ENCODE peak calls at places on chromosomes 12 and 14, in eight cellular contexts. One of them, this sample, is unnamed.
A peak's percentile ranks its signal among the peaks of the same experiment; 100 is the strongest.

GRCh38 chr12:123934016-123934620 is 38.5 kb downstream of the CCDC92 start:
- DNase-seq in endothelial cell of umbilical vein: no peak
- DNase-seq in NCI-H526 treated with DMSO at 0.1 percent for 48 hours: no peak
- DNase-seq in HEK293T: no peak
- DNase-seq in astrocyte: no peak
- DNase-seq in A673: no peak
- DNase-seq in stimulated activated CD8-positive, alpha-beta memory T cell treated with anti-CD3 and anti-CD28 coated beads, Interleukin-12 subunit alpha, Interleukin-12 subunit beta, amount 100 ng/mL, for 1 hour: no peak
- DNase-seq in NCI-H2171 treated with DMSO at 0.1 percent for 48 hours: no peak
- DNase-seq in this sample: peak; percentile 52

GRCh38 chr12:59858508-59858907 is 262.7 kb downstream of the SLC16A7 start:
- DNase-seq in endothelial cell of umbilical vein: peak; percentile 57
- DNase-seq in NCI-H526 treated with DMSO at 0.1 percent for 48 hours: no peak
- DNase-seq in HEK293T: no peak
- DNase-seq in astrocyte: no peak
- DNase-seq in A673: no peak
- DNase-seq in stimulated activated CD8-positive, alpha-beta memory T cell treated with anti-CD3 and anti-CD28 coated beads, Interleukin-12 subunit alpha, Interleukin-12 subunit beta, amount 100 ng/mL, for 1 hour: no peak
- DNase-seq in NCI-H2171 treated with DMSO at 0.1 percent for 48 hours: no peak
- DNase-seq in this sample: no peak

GRCh38 chr12:96456265-96456974 is 33.0 kb upstream of the CFAP54 start:
- DNase-seq in endothelial cell of umbilical vein: no peak
- DNase-seq in NCI-H526 treated with DMSO at 0.1 percent for 48 hours: no peak
- DNase-seq in HEK293T: no peak
- DNase-seq in astrocyte: no peak
- DNase-seq in A673: no peak
- DNase-seq in stimulated activated CD8-positive, alpha-beta memory T cell treated with anti-CD3 and anti-CD28 coated beads, Interleukin-12 subunit alpha, Interleukin-12 subunit beta, amount 100 ng/mL, for 1 hour: no peak
- DNase-seq in NCI-H2171 treated with DMSO at 0.1 percent for 48 hours: no peak
- DNase-seq in this sample: no peak

GRCh38 chr14:23183479-23183878 is at the start of gene SLC7A8:
- DNase-seq in endothelial cell of umbilical vein: peak; percentile 15
- DNase-seq in NCI-H526 treated with DMSO at 0.1 percent for 48 hours: peak; percentile 16
- DNase-seq in HEK293T: peak; percentile 49
- DNase-seq in astrocyte: no peak
- DNase-seq in A673: peak; percentile 72
- DNase-seq in stimulated activated CD8-positive, alpha-beta memory T cell treated with anti-CD3 and anti-CD28 coated beads, Interleukin-12 subunit alpha, Interleukin-12 subunit beta, amount 100 ng/mL, for 1 hour: no peak
- DNase-seq in NCI-H2171 treated with DMSO at 0.1 percent for 48 hours: peak; percentile 92
- DNase-seq in this sample: peak; percentile 81

GRCh38 chr14:67491741-67492504 is 3.4 kb upstream of the TMEM229B start:
- DNase-seq in endothelial cell of umbilical vein: no peak
- DNase-seq in NCI-H526 treated with DMSO at 0.1 percent for 48 hours: no peak
- DNase-seq in HEK293T: no peak
- DNase-seq in astrocyte: no peak
- DNase-seq in A673: no peak
- DNase-seq in stimulated activated CD8-positive, alpha-beta memory T cell treated with anti-CD3 and anti-CD28 coated beads, Interleukin-12 subunit alpha, Interleukin-12 subunit beta, amount 100 ng/mL, for 1 hour: no peak
- DNase-seq in NCI-H2171 treated with DMSO at 0.1 percent for 48 hours: peak; percentile 92
- DNase-seq in this sample: no peak

GRCh38 chr14:78136695-78137094 is 33.5 kb upstream of the NRXN3 start:
- DNase-seq in endothelial cell of umbilical vein: no peak
- DNase-seq in NCI-H526 treated with DMSO at 0.1 percent for 48 hours: no peak
- DNase-seq in HEK293T: no peak
- DNase-seq in astrocyte: peak; percentile 6
- DNase-seq in A673: no peak
- DNase-seq in stimulated activated CD8-positive, alpha-beta memory T cell treated with anti-CD3 and anti-CD28 coated beads, Interleukin-12 subunit alpha, Interleukin-12 subunit beta, amount 100 ng/mL, for 1 hour: no peak
- DNase-seq in NCI-H2171 treated with DMSO at 0.1 percent for 48 hours: no peak
- DNase-seq in this sample: no peak

GRCh38 chr12:19150273-19150895 is 20.9 kb downstream of the PLEKHA5 start:
- DNase-seq in endothelial cell of umbilical vein: no peak
- DNase-seq in NCI-H526 treated with DMSO at 0.1 percent for 48 hours: no peak
- DNase-seq in HEK293T: no peak
- DNase-seq in astrocyte: peak; percentile 61
- DNase-seq in A673: no peak
- DNase-seq in stimulated activated CD8-positive, alpha-beta memory T cell treated with anti-CD3 and anti-CD28 coated beads, Interleukin-12 subunit alpha, Interleukin-12 subunit beta, amount 100 ng/mL, for 1 hour: no peak
- DNase-seq in NCI-H2171 treated with DMSO at 0.1 percent for 48 hours: no peak
- DNase-seq in this sample: no peak

GRCh38 chr14:81172881-81173280 is 47.9 kb downstream of the GTF2A1 start:
- DNase-seq in endothelial cell of umbilical vein: no peak
- DNase-seq in NCI-H526 treated with DMSO at 0.1 percent for 48 hours: no peak
- DNase-seq in HEK293T: no peak
- DNase-seq in astrocyte: peak; percentile 3
- DNase-seq in A673: no peak
- DNase-seq in stimulated activated CD8-positive, alpha-beta memory T cell treated with anti-CD3 and anti-CD28 coated beads, Interleukin-12 subunit alpha, Interleukin-12 subunit beta, amount 100 ng/mL, for 1 hour: no peak
- DNase-seq in NCI-H2171 treated with DMSO at 0.1 percent for 48 hours: no peak
- DNase-seq in this sample: no peak

GRCh38 chr14:70855486-70855885 is 46.2 kb upstream of the MAP3K9 start:
- DNase-seq in endothelial cell of umbilical vein: no peak
- DNase-seq in NCI-H526 treated with DMSO at 0.1 percent for 48 hours: no peak
- DNase-seq in HEK293T: no peak
- DNase-seq in astrocyte: no peak
- DNase-seq in A673: no peak
- DNase-seq in stimulated activated CD8-positive, alpha-beta memory T cell treated with anti-CD3 and anti-CD28 coated beads, Interleukin-12 subunit alpha, Interleukin-12 subunit beta, amount 100 ng/mL, for 1 hour: no peak
- DNase-seq in NCI-H2171 treated with DMSO at 0.1 percent for 48 hours: no peak
- DNase-seq in this sample: no peak

GRCh38 chr12:94718114-94718513 is 67.8 kb upstream of the TMCC3 start:
- DNase-seq in endothelial cell of umbilical vein: peak; percentile 60
- DNase-seq in NCI-H526 treated with DMSO at 0.1 percent for 48 hours: no peak
- DNase-seq in HEK293T: no peak
- DNase-seq in astrocyte: no peak
- DNase-seq in A673: no peak
- DNase-seq in stimulated activated CD8-positive, alpha-beta memory T cell treated with anti-CD3 and anti-CD28 coated beads, Interleukin-12 subunit alpha, Interleukin-12 subunit beta, amount 100 ng/mL, for 1 hour: no peak
- DNase-seq in NCI-H2171 treated with DMSO at 0.1 percent for 48 hours: peak; percentile 59
- DNase-seq in this sample: no peak

GRCh38 chr14:104801284-104802119 is 601 bp downstream of the ZBTB42 start:
- DNase-seq in endothelial cell of umbilical vein: no peak
- DNase-seq in NCI-H526 treated with DMSO at 0.1 percent for 48 hours: no peak
- DNase-seq in HEK293T: no peak
- DNase-seq in astrocyte: no peak
- DNase-seq in A673: no peak
- DNase-seq in stimulated activated CD8-positive, alpha-beta memory T cell treated with anti-CD3 and anti-CD28 coated beads, Interleukin-12 subunit alpha, Interleukin-12 subunit beta, amount 100 ng/mL, for 1 hour: no peak
- DNase-seq in NCI-H2171 treated with DMSO at 0.1 percent for 48 hours: no peak
- DNase-seq in this sample: no peak

GRCh38 chr14:102194856-102195255 is 55.2 kb downstream of the WDR20 start:
- DNase-seq in endothelial cell of umbilical vein: no peak
- DNase-seq in NCI-H526 treated with DMSO at 0.1 percent for 48 hours: no peak
- DNase-seq in HEK293T: no peak
- DNase-seq in astrocyte: no peak
- DNase-seq in A673: no peak
- DNase-seq in stimulated activated CD8-positive, alpha-beta memory T cell treated with anti-CD3 and anti-CD28 coated beads, Interleukin-12 subunit alpha, Interleukin-12 subunit beta, amount 100 ng/mL, for 1 hour: no peak
- DNase-seq in NCI-H2171 treated with DMSO at 0.1 percent for 48 hours: no peak
- DNase-seq in this sample: no peak

GRCh38 chr12:99271071-99271470 is 376.5 kb upstream of the GARIN6 start:
- DNase-seq in endothelial cell of umbilical vein: no peak
- DNase-seq in NCI-H526 treated with DMSO at 0.1 percent for 48 hours: no peak
- DNase-seq in HEK293T: no peak
- DNase-seq in astrocyte: peak; percentile 8
- DNase-seq in A673: no peak
- DNase-seq in stimulated activated CD8-positive, alpha-beta memory T cell treated with anti-CD3 and anti-CD28 coated beads, Interleukin-12 subunit alpha, Interleukin-12 subunit beta, amount 100 ng/mL, for 1 hour: no peak
- DNase-seq in NCI-H2171 treated with DMSO at 0.1 percent for 48 hours: no peak
- DNase-seq in this sample: no peak

GRCh38 chr12:12883369-12884001 is 7.9 kb upstream of the GPRC5A start:
- DNase-seq in endothelial cell of umbilical vein: peak; percentile 87
- DNase-seq in NCI-H526 treated with DMSO at 0.1 percent for 48 hours: no peak
- DNase-seq in HEK293T: no peak
- DNase-seq in astrocyte: peak; percentile 85
- DNase-seq in A673: no peak
- DNase-seq in stimulated activated CD8-positive, alpha-beta memory T cell treated with anti-CD3 and anti-CD28 coated beads, Interleukin-12 subunit alpha, Interleukin-12 subunit beta, amount 100 ng/mL, for 1 hour: no peak
- DNase-seq in NCI-H2171 treated with DMSO at 0.1 percent for 48 hours: no peak
- DNase-seq in this sample: no peak

GRCh38 chr12:54564768-54565167 is 15.4 kb downstream of the PDE1B start:
- DNase-seq in endothelial cell of umbilical vein: no peak
- DNase-seq in NCI-H526 treated with DMSO at 0.1 percent for 48 hours: no peak
- DNase-seq in HEK293T: no peak
- DNase-seq in astrocyte: no peak
- DNase-seq in A673: no peak
- DNase-seq in stimulated activated CD8-positive, alpha-beta memory T cell treated with anti-CD3 and anti-CD28 coated beads, Interleukin-12 subunit alpha, Interleukin-12 subunit beta, amount 100 ng/mL, for 1 hour: no peak
- DNase-seq in NCI-H2171 treated with DMSO at 0.1 percent for 48 hours: no peak
- DNase-seq in this sample: no peak

GRCh38 chr12:176321-177181 is 37.4 kb downstream of the SLC6A12 start:
- DNase-seq in endothelial cell of umbilical vein: no peak
- DNase-seq in NCI-H526 treated with DMSO at 0.1 percent for 48 hours: no peak
- DNase-seq in HEK293T: no peak
- DNase-seq in astrocyte: peak; percentile 57
- DNase-seq in A673: no peak
- DNase-seq in stimulated activated CD8-positive, alpha-beta memory T cell treated with anti-CD3 and anti-CD28 coated beads, Interleukin-12 subunit alpha, Interleukin-12 subunit beta, amount 100 ng/mL, for 1 hour: no peak
- DNase-seq in NCI-H2171 treated with DMSO at 0.1 percent for 48 hours: peak; percentile 100
- DNase-seq in this sample: no peak

GRCh38 chr14:94945615-94946014 is 175.7 kb upstream of the GSC start:
- DNase-seq in endothelial cell of umbilical vein: no peak
- DNase-seq in NCI-H526 treated with DMSO at 0.1 percent for 48 hours: no peak
- DNase-seq in HEK293T: no peak
- DNase-seq in astrocyte: no peak
- DNase-seq in A673: no peak
- DNase-seq in stimulated activated CD8-positive, alpha-beta memory T cell treated with anti-CD3 and anti-CD28 coated beads, Interleukin-12 subunit alpha, Interleukin-12 subunit beta, amount 100 ng/mL, for 1 hour: peak; percentile 15
- DNase-seq in NCI-H2171 treated with DMSO at 0.1 percent for 48 hours: no peak
- DNase-seq in this sample: no peak

GRCh38 chr12:55938826-55939501 is 8.0 kb downstream of the DGKA start:
- DNase-seq in endothelial cell of umbilical vein: no peak
- DNase-seq in NCI-H526 treated with DMSO at 0.1 percent for 48 hours: no peak
- DNase-seq in HEK293T: no peak
- DNase-seq in astrocyte: no peak
- DNase-seq in A673: no peak
- DNase-seq in stimulated activated CD8-positive, alpha-beta memory T cell treated with anti-CD3 and anti-CD28 coated beads, Interleukin-12 subunit alpha, Interleukin-12 subunit beta, amount 100 ng/mL, for 1 hour: no peak
- DNase-seq in NCI-H2171 treated with DMSO at 0.1 percent for 48 hours: no peak
- DNase-seq in this sample: no peak

GRCh38 chr12:44976246-44976645 is 74.7 kb downstream of the DBX2 start:
- DNase-seq in endothelial cell of umbilical vein: no peak
- DNase-seq in NCI-H526 treated with DMSO at 0.1 percent for 48 hours: no peak
- DNase-seq in HEK293T: no peak
- DNase-seq in astrocyte: no peak
- DNase-seq in A673: no peak
- DNase-seq in stimulated activated CD8-positive, alpha-beta memory T cell treated with anti-CD3 and anti-CD28 coated beads, Interleukin-12 subunit alpha, Interleukin-12 subunit beta, amount 100 ng/mL, for 1 hour: no peak
- DNase-seq in NCI-H2171 treated with DMSO at 0.1 percent for 48 hours: no peak
- DNase-seq in this sample: no peak

GRCh38 chr12:124493809-124494750 is 73.3 kb downstream of the NCOR2 start:
- DNase-seq in endothelial cell of umbilical vein: no peak
- DNase-seq in NCI-H526 treated with DMSO at 0.1 percent for 48 hours: no peak
- DNase-seq in HEK293T: no peak
- DNase-seq in astrocyte: no peak
- DNase-seq in A673: no peak
- DNase-seq in stimulated activated CD8-positive, alpha-beta memory T cell treated with anti-CD3 and anti-CD28 coated beads, Interleukin-12 subunit alpha, Interleukin-12 subunit beta, amount 100 ng/mL, for 1 hour: no peak
- DNase-seq in NCI-H2171 treated with DMSO at 0.1 percent for 48 hours: no peak
- DNase-seq in this sample: no peak

GRCh38 chr14:59576332-59577294 is at the start of gene CCDC175:
- DNase-seq in endothelial cell of umbilical vein: peak; percentile 63
- DNase-seq in NCI-H526 treated with DMSO at 0.1 percent for 48 hours: peak; percentile 64
- DNase-seq in HEK293T: peak; percentile 90
- DNase-seq in astrocyte: peak; percentile 56
- DNase-seq in A673: peak; percentile 69
- DNase-seq in stimulated activated CD8-positive, alpha-beta memory T cell treated with anti-CD3 and anti-CD28 coated beads, Interleukin-12 subunit alpha, Interleukin-12 subunit beta, amount 100 ng/mL, for 1 hour: peak; percentile 61
- DNase-seq in NCI-H2171 treated with DMSO at 0.1 percent for 48 hours: peak; percentile 32
- DNase-seq in this sample: peak; percentile 93

GRCh38 chr14:101501858-101502615 is 59.3 kb upstream of the DIO3 start:
- DNase-seq in endothelial cell of umbilical vein: no peak
- DNase-seq in NCI-H526 treated with DMSO at 0.1 percent for 48 hours: no peak
- DNase-seq in HEK293T: no peak
- DNase-seq in astrocyte: no peak
- DNase-seq in A673: no peak
- DNase-seq in stimulated activated CD8-positive, alpha-beta memory T cell treated with anti-CD3 and anti-CD28 coated beads, Interleukin-12 subunit alpha, Interleukin-12 subunit beta, amount 100 ng/mL, for 1 hour: no peak
- DNase-seq in NCI-H2171 treated with DMSO at 0.1 percent for 48 hours: no peak
- DNase-seq in this sample: peak; percentile 40

GRCh38 chr14:102573591-102574046 is 18.8 kb upstream of the RCOR1 start:
- DNase-seq in endothelial cell of umbilical vein: no peak
- DNase-seq in NCI-H526 treated with DMSO at 0.1 percent for 48 hours: no peak
- DNase-seq in HEK293T: no peak
- DNase-seq in astrocyte: no peak
- DNase-seq in A673: no peak
- DNase-seq in stimulated activated CD8-positive, alpha-beta memory T cell treated with anti-CD3 and anti-CD28 coated beads, Interleukin-12 subunit alpha, Interleukin-12 subunit beta, amount 100 ng/mL, for 1 hour: no peak
- DNase-seq in NCI-H2171 treated with DMSO at 0.1 percent for 48 hours: no peak
- DNase-seq in this sample: no peak

GRCh38 chr12:56151672-56152131 is 685 bp upstream of the MYL6B start:
- DNase-seq in endothelial cell of umbilical vein: no peak
- DNase-seq in NCI-H526 treated with DMSO at 0.1 percent for 48 hours: peak; percentile 40
- DNase-seq in HEK293T: peak; percentile 56
- DNase-seq in astrocyte: no peak
- DNase-seq in A673: peak; percentile 47
- DNase-seq in stimulated activated CD8-positive, alpha-beta memory T cell treated with anti-CD3 and anti-CD28 coated beads, Interleukin-12 subunit alpha, Interleukin-12 subunit beta, amount 100 ng/mL, for 1 hour: peak; percentile 40
- DNase-seq in NCI-H2171 treated with DMSO at 0.1 percent for 48 hours: peak; percentile 73
- DNase-seq in this sample: peak; percentile 81

GRCh38 chr12:66848967-66849366 is 170.1 kb upstream of the GRIP1 start:
- DNase-seq in endothelial cell of umbilical vein: no peak
- DNase-seq in NCI-H526 treated with DMSO at 0.1 percent for 48 hours: no peak
- DNase-seq in HEK293T: no peak
- DNase-seq in astrocyte: no peak
- DNase-seq in A673: no peak
- DNase-seq in stimulated activated CD8-positive, alpha-beta memory T cell treated with anti-CD3 and anti-CD28 coated beads, Interleukin-12 subunit alpha, Interleukin-12 subunit beta, amount 100 ng/mL, for 1 hour: no peak
- DNase-seq in NCI-H2171 treated with DMSO at 0.1 percent for 48 hours: no peak
- DNase-seq in this sample: no peak

GRCh38 chr12:2291947-2292346 is 239.2 kb downstream of the CACNA1C start:
- DNase-seq in endothelial cell of umbilical vein: no peak
- DNase-seq in NCI-H526 treated with DMSO at 0.1 percent for 48 hours: no peak
- DNase-seq in HEK293T: no peak
- DNase-seq in astrocyte: no peak
- DNase-seq in A673: no peak
- DNase-seq in stimulated activated CD8-positive, alpha-beta memory T cell treated with anti-CD3 and anti-CD28 coated beads, Interleukin-12 subunit alpha, Interleukin-12 subunit beta, amount 100 ng/mL, for 1 hour: no peak
- DNase-seq in NCI-H2171 treated with DMSO at 0.1 percent for 48 hours: no peak
- DNase-seq in this sample: no peak

GRCh38 chr12:121494093-121494787 is 86.6 kb downstream of the KDM2B start:
- DNase-seq in endothelial cell of umbilical vein: peak; percentile 31
- DNase-seq in NCI-H526 treated with DMSO at 0.1 percent for 48 hours: no peak
- DNase-seq in HEK293T: peak; percentile 61
- DNase-seq in astrocyte: no peak
- DNase-seq in A673: peak; percentile 66
- DNase-seq in stimulated activated CD8-positive, alpha-beta memory T cell treated with anti-CD3 and anti-CD28 coated beads, Interleukin-12 subunit alpha, Interleukin-12 subunit beta, amount 100 ng/mL, for 1 hour: peak; percentile 42
- DNase-seq in NCI-H2171 treated with DMSO at 0.1 percent for 48 hours: peak; percentile 10
- DNase-seq in this sample: peak; percentile 74

GRCh38 chr12:30695327-30696102 is at the start of gene IPO8:
- DNase-seq in endothelial cell of umbilical vein: peak; percentile 89
- DNase-seq in NCI-H526 treated with DMSO at 0.1 percent for 48 hours: peak; percentile 87
- DNase-seq in HEK293T: peak; percentile 87
- DNase-seq in astrocyte: peak; percentile 86
- DNase-seq in A673: peak; percentile 97
- DNase-seq in stimulated activated CD8-positive, alpha-beta memory T cell treated with anti-CD3 and anti-CD28 coated beads, Interleukin-12 subunit alpha, Interleukin-12 subunit beta, amount 100 ng/mL, for 1 hour: peak; percentile 77
- DNase-seq in NCI-H2171 treated with DMSO at 0.1 percent for 48 hours: peak; percentile 96
- DNase-seq in this sample: peak; percentile 96

This sample was measured in upper lobe of right lung.